ENCODE peak calls at places on chromosomes 7 and 10, in nine cellular contexts. L is GM12878, D is body of pancreas, Z is fibroblast of lung, Y is prostate gland, X is pancreas, K is heart left ventricle, C is ascending aorta, Q is tibial artery. B is an unnamed sample. For H3K36me3, the result is how much of the 10 kb centered on the place peaks cover.

GRCh38 chr10:97139651-97140283 is 46.0 kb downstream of the SLIT1 start:
- DNase-seq in Z (no peak), X (no peak), Y (no peak), D (no peak), Q (no peak), C (no peak), K (no peak), L (no peak), B (no peak)

GRCh38 chr10:74718208-74718607 is 108.2 kb upstream of the KAT6B start:
- DNase-seq in L (no peak), Y (no peak), K (no peak), X (no peak), D (no peak), C (no peak), Z (no peak), Q (no peak), B (no peak)

GRCh38 chr10:28217848-28218247 is 85.0 kb downstream of the MPP7 start:
- DNase-seq in Y (no peak), L (no peak), K (no peak), Q (no peak), D (no peak), Z (peak), X (no peak), C (no peak), B (no peak)

GRCh38 chr10:96505150-96506136 is 8.3 kb downstream of the TLL2 start:
- DNase-seq in D (no peak), Z (no peak), K (no peak), Q (no peak), L (no peak), C (no peak), Y (no peak), X (no peak), B (no peak)

GRCh38 chr7:4998830-4999768 is 40.1 kb upstream of the MMD2 start:
- DNase-seq in D (no peak), Z (no peak), L (no peak), C (no peak), K (no peak), Q (no peak), X (no peak), Y (no peak), B (no peak)

GRCh38 chr10:102802920-102803534 is 34.2 kb downstream of the CYP17A1 start:
- DNase-seq in Q (peak), Y (no peak), D (no peak), C (no peak), Z (peak), K (peak), L (peak), X (no peak), B (no peak)

GRCh38 chr10:1426786-1427185 is 310.5 kb downstream of the ADARB2 start:
- DNase-seq in X (no peak), L (no peak), D (no peak), C (no peak), K (no peak), Z (no peak), Q (no peak), Y (no peak), B (no peak)

GRCh38 chr10:128237710-128238109 is 111.5 kb upstream of the MKI67 start:
- DNase-seq in Z (no peak), C (no peak), Y (no peak), L (no peak), D (no peak), K (no peak), Q (no peak), X (no peak), B (no peak)

GRCh38 chr7:119197872-119198527 is 973.5 kb downstream of the ANKRD7 start:
- DNase-seq in K (no peak), C (no peak), X (no peak), D (peak), Q (no peak), Y (peak), L (peak), Z (peak), B (peak)

GRCh38 chr10:97585439-97585811 is 1.2 kb downstream of the HOGA1 start:
- DNase-seq in C (no peak), K (no peak), D (no peak), Q (no peak), Z (no peak), L (no peak), X (no peak), Y (no peak), B (no peak)

GRCh38 chr10:22252801-22253577 is 35.2 kb upstream of the EBLN1 start:
- DNase-seq in Q (peak), C (no peak), D (no peak), Z (peak), K (peak), X (peak), Y (peak), L (no peak), B (peak)

GRCh38 chr7:128831994-128832879 is 2.0 kb downstream of the FLNC start:
- DNase-seq in C (no peak), L (no peak), X (no peak), Q (peak), Y (no peak), D (no peak), Z (peak), K (peak), B (no peak)

GRCh38 chr10:77909755-77910375 is 16.7 kb downstream of the DLG5 start:
- DNase-seq in C (no peak), D (peak), X (peak), L (no peak), Z (peak), K (no peak), Y (no peak), Q (peak), B (peak)

GRCh38 chr10:19046709-19047108 is 1.9 kb upstream of the MALRD1 start:
- DNase-seq in K (no peak), C (no peak), L (no peak), X (no peak), Z (no peak), Q (no peak), D (no peak), Y (no peak), B (no peak)

GRCh38 chr10:95562326-95562725 is 1.2 kb upstream of the SORBS1 start:
- DNase-seq in C (no peak), Y (no peak), Q (no peak), D (no peak), X (no peak), L (no peak), Z (no peak), K (no peak), B (no peak)

GRCh38 chr7:99379043-99379577 is 4.6 kb downstream of the ARPC1B start:
- DNase-seq in Y (no peak), K (peak), C (peak), X (no peak), L (peak), Q (peak), D (no peak), Z (peak), B (peak)

GRCh38 chr10:47147186-47147585 is 152.8 kb upstream of the GDF10 start:
- DNase-seq in Z (no peak), C (no peak), X (no peak), Q (no peak), K (no peak), L (no peak), D (no peak), Y (no peak), B (no peak)

GRCh38 chr10:33793793-33794192 is 459.3 kb upstream of the NRP1 start:
- DNase-seq in D (no peak), L (no peak), Q (no peak), X (no peak), Y (no peak), C (no peak), K (no peak), Z (no peak), B (no peak)

GRCh38 chr10:85124592-85124991 is 796.2 kb downstream of the CCSER2 start:
- DNase-seq in L (no peak), Y (no peak), K (peak), Q (no peak), D (no peak), Z (no peak), X (no peak), C (no peak), B (no peak)

GRCh38 chr10:95552680-95553342 is 8.4 kb downstream of the SORBS1 start:
- DNase-seq in L (no peak), D (no peak), K (no peak), C (no peak), Q (no peak), Y (no peak), Z (no peak), X (no peak), B (no peak)

GRCh38 chr7:29254663-29255062 is 60.1 kb downstream of the CHN2 start:
- DNase-seq in K (no peak), L (no peak), Q (no peak), Y (no peak), X (no peak), Z (no peak), D (no peak), C (no peak), B (no peak)

GRCh38 chr7:137606061-137606674 is 240.6 kb downstream of the DGKI start:
- DNase-seq in L (no peak), Y (no peak), K (no peak), Q (no peak), D (no peak), C (no peak), Z (peak), X (no peak), B (no peak)

GRCh38 chr10:86653379-86653778 is 968 bp upstream of the OPN4 start:
- DNase-seq in L (no peak), Y (no peak), Q (no peak), K (peak), X (no peak), C (no peak), Z (no peak), D (no peak), B (no peak)

DNA sequence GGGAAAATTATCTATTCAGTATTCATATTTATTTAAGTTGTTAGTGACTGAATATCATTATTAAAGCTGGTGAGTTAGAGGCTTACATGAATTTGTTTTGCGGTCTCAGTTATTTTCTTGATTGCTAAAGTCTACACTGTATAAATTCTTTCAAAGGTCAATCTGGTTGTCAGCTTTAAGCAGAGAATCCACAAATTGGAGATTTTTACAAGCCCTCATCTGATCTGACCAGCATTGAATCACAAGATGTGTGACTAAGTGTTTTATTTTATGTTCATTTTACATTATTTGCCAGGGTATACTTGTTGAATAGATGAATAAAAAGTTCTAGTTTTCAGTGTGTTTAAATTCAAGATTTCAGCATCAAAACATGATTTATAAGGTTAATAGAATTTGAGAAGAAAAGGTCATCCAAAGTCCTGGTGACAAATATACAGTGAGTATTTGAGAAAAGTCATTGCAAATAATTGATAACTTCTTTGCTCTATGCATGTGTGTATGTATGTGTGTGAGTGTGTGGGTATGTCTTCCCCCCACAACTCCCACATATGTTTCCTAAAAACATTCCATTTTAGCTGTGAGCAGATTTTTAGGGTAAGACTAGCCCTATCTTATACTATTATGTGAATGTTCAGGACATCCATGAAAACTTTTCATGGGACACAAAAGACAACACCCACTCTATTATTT is 4.4 kb downstream of the SEMA3A start:
- DNase-seq in X (no peak), D (no peak), C (no peak), Y (no peak), L (no peak), Z (peak), K (no peak), Q (no peak), B (no peak)
- H3K4me3 ChIP-seq in X (no peak), D (no peak), C (no peak), Y (no peak), L (no peak), Z (peak), K (no peak), Q (no peak), B (no peak)

GRCh38 chr10:17713758-17714157 is 38.2 kb upstream of the TMEM236 start:
- DNase-seq in Y (no peak), K (no peak), C (no peak), D (no peak), L (no peak), Z (no peak), Q (no peak), X (no peak), B (no peak)
- H3K36me3 ChIP-seq in Y (under half), K (under half), C (under half), D (under half), L (under half), Z (under half), Q (half or more), X (under half), B (half or more)

GRCh38 chr7:139700505-139701235 is 77.1 kb downstream of the HIPK2 start:
- DNase-seq in K (no peak), Z (no peak), Q (no peak), D (no peak), Y (no peak), X (no peak), C (no peak), L (no peak), B (no peak)
- H3K27ac ChIP-seq in K (peak), Z (no peak), Q (no peak), D (no peak), Y (no peak), X (no peak), C (no peak), L (peak), B (no peak)

GRCh38 chr7:38317457-38318037 is 44.1 kb upstream of the TARP start:
- DNase-seq in Q (no peak), L (no peak), D (no peak), K (no peak), Z (no peak), C (no peak), Y (no peak), X (no peak), B (no peak)
- H3K4me3 ChIP-seq in Q (no peak), L (no peak), D (no peak), K (no peak), Z (no peak), C (no peak), Y (no peak), X (no peak), B (no peak)

GRCh38 chr7:56019501-56019900 is 31.7 kb downstream of the PSPH start:
- DNase-seq in Z (no peak), C (no peak), L (no peak), D (no peak), K (no peak), X (no peak), Y (no peak), Q (no peak), B (no peak)
- H3K36me3 ChIP-seq in Z (under half), C (under half), L (under half), D (under half), K (under half), X (under half), Y (under half), Q (half or more), B (half or more)

GRCh38 chr10:35132727-35133126 is 6.1 kb downstream of the CREM start:
- DNase-seq in Q (no peak), C (no peak), D (no peak), K (no peak), Y (no peak), X (no peak), Z (no peak), L (no peak), B (no peak)
- H3K27ac ChIP-seq in Q (no peak), C (no peak), D (no peak), K (no peak), Y (no peak), X (no peak), Z (no peak), L (peak), B (no peak)

B was measured in stomach.